ENCODE peak calls at places on chromosomes 1 and 21, in five cellular contexts. R is body of pancreas, G is heart left ventricle, Q is breast epithelium, U is stomach. Y is an unnamed sample. For H3K4me1 and H3K9me3, the result is how much of the 10 kb centered on the place peaks cover.

GRCh38 chr1:83846138-83846537 is 152.8 kb downstream of the TTLL7 start:
- DNase-seq in R (no peak), G (no peak), Q (no peak), U (no peak), Y (no peak)

GRCh38 chr1:228102791-228103620 is at the start of gene C1orf35:
- DNase-seq in R (peak), G (peak), Q (peak), U (peak), Y (peak)

GRCh38 chr1:56200921-56201320 is 378.4 kb downstream of the PLPP3 start:
- DNase-seq in R (no peak), G (no peak), Q (no peak), U (no peak), Y (no peak)

GRCh38 chr1:163980391-163980790 is 578.6 kb upstream of the PBX1 start:
- DNase-seq in R (no peak), G (no peak), Q (no peak), U (no peak), Y (no peak)

GRCh38 chr1:66243548-66244130 is 290.3 kb upstream of the SGIP1 start:
- DNase-seq in R (no peak), G (no peak), Q (no peak), U (no peak), Y (no peak)

GRCh38 chr21:45987121-45987711 is 5.6 kb downstream of the COL6A1 start:
- DNase-seq in R (peak), G (peak), Q (no peak), U (no peak), Y (no peak)

GRCh38 chr1:149849947-149850360 is 49.4 kb upstream of the BOLA1 start:
- DNase-seq in R (no peak), G (no peak), Q (no peak), U (no peak), Y (no peak)

GRCh38 chr1:35031103-35031452 is 667 bp downstream of the ZMYM6 start:
- DNase-seq in R (peak), G (no peak), Q (no peak), U (no peak), Y (peak)

GRCh38 chr1:40380817-40381216 is 7.3 kb downstream of the SMAP2 start:
- DNase-seq in R (no peak), G (no peak), Q (no peak), U (no peak), Y (no peak)
- H3K4me1 ChIP-seq in R (half or more), G (under half), Q (under half), U (half or more), Y (under half)

GRCh38 chr1:111551623-111552470 is 48.4 kb upstream of the ADORA3 start:
- DNase-seq in R (no peak), G (no peak), Q (no peak), U (no peak), Y (no peak)

GRCh38 chr1:111552587-111552986 is 49.2 kb upstream of the ADORA3 start:
- DNase-seq in R (no peak), G (no peak), Q (no peak), U (no peak), Y (no peak)

GRCh38 chr1:111556318-111557037 is 53.0 kb upstream of the ADORA3 start:
- DNase-seq in R (no peak), G (no peak), Q (no peak), U (no peak), Y (no peak)

DNA sequence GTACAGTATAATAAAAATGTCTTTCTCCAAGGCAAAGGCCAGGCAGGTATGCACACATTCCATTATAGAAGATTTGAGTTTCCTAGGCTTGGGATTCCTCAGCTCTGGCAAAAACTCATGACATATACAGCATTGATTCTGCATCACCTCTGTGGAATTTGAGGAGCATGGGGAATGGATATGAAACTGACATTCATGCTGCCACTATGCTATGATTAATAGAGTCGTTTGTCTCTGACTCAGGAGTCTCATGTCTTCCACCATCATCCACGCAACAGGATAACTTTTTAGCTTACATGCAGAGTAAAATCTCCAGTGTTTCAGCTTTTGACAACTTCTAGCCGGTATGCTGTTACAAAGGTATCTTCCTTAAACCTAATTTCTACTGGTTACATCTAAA is 49.8 kb upstream of the ADORA3 start:
- DNase-seq in R (no peak), G (no peak), Q (no peak), U (no peak), Y (no peak)
- H3K27ac ChIP-seq in R (no peak), G (no peak), Q (no peak), U (no peak), Y (no peak)

DNA sequence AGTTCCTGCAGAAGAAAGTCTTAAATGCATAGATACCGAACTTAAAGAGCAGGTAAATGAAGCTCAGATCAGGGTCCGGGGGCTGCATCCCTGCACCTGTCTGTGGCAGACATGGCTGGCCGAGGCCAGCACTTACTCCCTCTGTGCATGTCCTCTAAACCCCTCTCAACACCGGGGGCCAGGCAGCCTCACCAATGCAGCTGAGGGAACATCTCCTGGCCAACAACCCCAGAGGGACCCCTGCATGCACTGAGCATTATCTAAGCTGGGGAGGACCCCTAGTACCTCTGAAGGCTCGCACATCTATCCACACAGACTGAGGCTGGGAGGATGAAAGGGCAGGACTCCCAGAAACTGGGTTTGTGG is 18.4 kb downstream of the TTC34 start:
- DNase-seq in R (no peak), G (peak), Q (peak), U (no peak), Y (no peak)
- H3K9me3 ChIP-seq in R (under half), G (under half), Q (under half), U (under half), Y (under half)

DNA sequence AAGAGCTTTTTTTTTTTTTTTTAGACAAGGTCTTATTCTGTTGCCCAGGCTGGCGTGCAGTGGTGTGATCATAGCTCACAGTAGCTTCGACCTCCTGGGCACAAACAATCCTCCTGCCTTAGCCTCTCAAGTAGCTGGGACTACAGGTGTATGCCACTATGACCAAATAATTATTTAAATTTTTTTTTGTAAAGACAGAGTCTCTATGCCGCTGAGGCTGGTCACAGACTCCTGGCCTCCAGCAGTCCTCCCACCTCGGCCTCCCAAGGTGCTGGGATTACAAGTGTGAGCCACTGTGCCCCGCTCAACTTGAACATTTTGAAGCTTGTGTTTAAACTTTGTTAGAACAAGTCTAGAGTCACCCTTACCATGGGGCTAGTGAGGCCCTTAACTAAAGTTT is 8.6 kb upstream of the CHI3L2 start:
- DNase-seq in R (no peak), G (no peak), Q (no peak), U (no peak), Y (no peak)
- H3K4me1 ChIP-seq in R (under half), G (under half), Q (under half), U (under half), Y (under half)

GRCh38 chr1:161952603-161953172 is 71.0 kb downstream of the OLFML2B start:
- DNase-seq in R (no peak), G (no peak), Q (no peak), U (no peak), Y (no peak)

GRCh38 chr1:161954466-161954865 is 69.2 kb downstream of the OLFML2B start:
- DNase-seq in R (no peak), G (no peak), Q (no peak), U (no peak), Y (no peak)

GRCh38 chr1:161956097-161956496 is 67.6 kb downstream of the OLFML2B start:
- DNase-seq in R (no peak), G (no peak), Q (no peak), U (no peak), Y (peak)

GRCh38 chr1:161953256-161953920 is 70.3 kb downstream of the OLFML2B start:
- DNase-seq in R (no peak), G (no peak), Q (no peak), U (no peak), Y (no peak)

GRCh38 chr1:161954050-161954449 is 69.6 kb downstream of the OLFML2B start:
- DNase-seq in R (no peak), G (no peak), Q (no peak), U (no peak), Y (no peak)
- H3K27ac ChIP-seq in R (no peak), G (peak), Q (no peak), U (no peak), Y (no peak)

Y was measured in SJCRH30.